ENCODE peak calls at places on chromosomes 13 and 19, in nine cellular contexts. R is HEK293T, Q is colonic mucosa, X is T follicular helper cell, I is LoVo, S is GM03348, N is endothelial cell of umbilical vein, Z is GM12891, O is frontal cortex. Y is an unnamed sample.

GRCh38 chr13:93769607-93770006 is 543.0 kb downstream of the GPC6 start:
- DNase-seq in N (no peak), Z (no peak), R (no peak), O (no peak), Q (no peak), X (no peak), I (no peak), S (no peak), Y (no peak)

GRCh38 chr19:38049105-38049649 is 142.2 kb downstream of the SIPA1L3 start:
- DNase-seq in X (peak), N (no peak), O (no peak), Q (no peak), R (no peak), I (no peak), Z (peak), S (peak), Y (no peak)

GRCh38 chr19:19531951-19532805 is 3.5 kb downstream of the YJEFN3 start:
- DNase-seq in S (peak), Z (peak), R (peak), I (peak), Q (peak), N (peak), O (peak), X (peak), Y (peak)

GRCh38 chr19:57747472-57747807 is 825 bp downstream of the ZNF776 start:
- DNase-seq in N (no peak), S (no peak), Q (no peak), I (no peak), O (no peak), X (no peak), Z (no peak), R (no peak), Y (no peak)

GRCh38 chr13:70856025-70856424 is 747.8 kb upstream of the KLHL1 start:
- DNase-seq in S (no peak), N (no peak), O (no peak), R (no peak), Z (no peak), X (no peak), Q (no peak), I (no peak), Y (no peak)

GRCh38 chr19:21608571-21608970 is 103.2 kb downstream of the ZNF429 start:
- DNase-seq in I (no peak), O (no peak), Q (peak), R (no peak), S (no peak), N (no peak), X (no peak), Z (no peak), Y (no peak)

GRCh38 chr13:31067416-31068118 is 94.1 kb downstream of the HSPH1 start:
- DNase-seq in Q (no peak), N (no peak), O (no peak), X (no peak), I (no peak), R (no peak), Z (no peak), S (peak), Y (no peak)

GRCh38 chr19:11224429-11224828 is 15.0 kb upstream of the ANGPTL8 start:
- DNase-seq in N (no peak), I (no peak), S (no peak), Z (no peak), X (no peak), O (no peak), Q (no peak), R (no peak), Y (no peak)

GRCh38 chr13:45367358-45367757 is 26.4 kb upstream of the TPT1 start:
- DNase-seq in Z (peak), X (peak), O (no peak), R (no peak), Q (peak), N (peak), S (peak), I (peak), Y (no peak)

GRCh38 chr13:84607614-84608013 is 725.3 kb upstream of the SLITRK1 start:
- DNase-seq in O (no peak), S (peak), I (no peak), N (no peak), X (no peak), Q (no peak), Z (no peak), R (no peak), Y (no peak)

GRCh38 chr19:10871711-10872550 is 578 bp downstream of the CARM1 start:
- DNase-seq in R (no peak), S (peak), O (peak), N (peak), Q (peak), Z (no peak), X (peak), I (no peak), Y (no peak)

GRCh38 chr19:28847468-28847867 is 365.5 kb downstream of the UQCRFS1 start:
- DNase-seq in N (no peak), X (no peak), R (no peak), I (no peak), Q (no peak), Z (no peak), S (peak), O (no peak), Y (no peak)

GRCh38 chr19:58261600-58261967 is 17.2 kb upstream of the ZNF8 start:
- DNase-seq in Z (no peak), O (no peak), N (no peak), I (no peak), S (no peak), X (no peak), Q (no peak), R (no peak), Y (no peak)

GRCh38 chr19:10346509-10346908 is 7.1 kb upstream of the ICAM3 start:
- DNase-seq in Q (no peak), Z (no peak), O (no peak), X (no peak), I (no peak), S (no peak), R (no peak), N (no peak), Y (no peak)

GRCh38 chr19:10861118-10861651 is 10.2 kb upstream of the CARM1 start:
- DNase-seq in O (no peak), Z (no peak), X (no peak), S (peak), R (no peak), N (peak), Q (peak), I (no peak), Y (no peak)

GRCh38 chr13:49711218-49711863 is 20.1 kb upstream of the EBPL start:
- DNase-seq in O (no peak), I (no peak), Q (no peak), Z (no peak), S (no peak), N (peak), X (no peak), R (no peak), Y (no peak)

GRCh38 chr19:45294291-45295029 is 28.2 kb downstream of the CKM start:
- DNase-seq in Q (no peak), R (no peak), X (no peak), Z (no peak), O (no peak), S (no peak), N (no peak), I (no peak), Y (no peak)

GRCh38 chr13:27076411-27076810 is 95.2 kb downstream of the USP12 start:
- DNase-seq in X (no peak), S (peak), I (no peak), O (no peak), Q (no peak), Z (no peak), R (no peak), N (no peak), Y (peak)

GRCh38 chr13:111468037-111468959 is 147.9 kb downstream of the TEX29 start:
- DNase-seq in N (no peak), Q (no peak), I (no peak), R (no peak), X (no peak), O (no peak), Z (no peak), S (no peak), Y (no peak)

GRCh38 chr13:91017669-91018053 is 329.8 kb upstream of the MIR17HG start:
- DNase-seq in O (no peak), Z (no peak), R (no peak), S (no peak), N (no peak), I (peak), X (no peak), Q (no peak), Y (no peak)

GRCh38 chr13:59094149-59094548 is 1069.6 kb downstream of the DIAPH3 start:
- DNase-seq in R (no peak), X (no peak), S (no peak), Z (no peak), Q (no peak), I (no peak), O (no peak), N (peak), Y (no peak)

GRCh38 chr13:90622547-90622946 is 724.9 kb upstream of the MIR17HG start:
- DNase-seq in I (no peak), S (no peak), O (no peak), N (no peak), Z (no peak), Q (no peak), X (no peak), R (no peak), Y (no peak)

GRCh38 chr13:20667857-20668256 is 35.6 kb upstream of the IL17D start:
- DNase-seq in R (no peak), N (no peak), X (no peak), Z (no peak), I (no peak), Q (no peak), S (no peak), O (no peak), Y (no peak)

GRCh38 chr13:77800219-77800618 is 102.7 kb downstream of the SLAIN1 start:
- DNase-seq in N (no peak), R (no peak), I (no peak), Q (no peak), Z (no peak), O (no peak), S (peak), X (no peak), Y (no peak)

GRCh38 chr19:15124572-15125231 is 17.5 kb downstream of the SYDE1 start:
- DNase-seq in X (no peak), Z (no peak), I (no peak), O (no peak), N (no peak), S (no peak), R (no peak), Q (peak), Y (no peak)

GRCh38 chr19:58279925-58280316 is 1.2 kb downstream of the ZNF8 start:
- DNase-seq in R (no peak), I (no peak), O (no peak), X (no peak), S (no peak), N (no peak), Z (no peak), Q (no peak), Y (no peak)

GRCh38 chr19:3061214-3062161 is 807 bp downstream of the TLE5 start:
- DNase-seq in N (no peak), O (peak), Z (peak), X (peak), Q (peak), R (no peak), I (no peak), S (peak), Y (no peak)

GRCh38 chr13:111572956-111573355 is 252.5 kb downstream of the TEX29 start:
- DNase-seq in Q (no peak), O (no peak), X (no peak), S (no peak), R (no peak), I (no peak), N (no peak), Z (no peak), Y (no peak)

GRCh38 chr19:13850910-13851753 is 25.8 kb upstream of the NANOS3 start:
- DNase-seq in Z (no peak), I (peak), S (peak), Q (peak), O (no peak), N (peak), X (peak), R (no peak), Y (no peak)

GRCh38 chr19:39236527-39236926 is 8.3 kb downstream of the IFNL3 start:
- DNase-seq in Z (no peak), N (no peak), O (no peak), Q (no peak), I (no peak), X (no peak), R (no peak), S (no peak), Y (no peak)

GRCh38 chr13:74555291-74556001 is 421.2 kb upstream of the KLF12 start:
- DNase-seq in Z (no peak), O (no peak), X (no peak), S (no peak), N (no peak), I (no peak), R (no peak), Q (no peak), Y (no peak)

GRCh38 chr19:14761607-14762006 is 16.8 kb downstream of the ADGRE2 start:
- DNase-seq in Z (no peak), I (no peak), S (no peak), R (no peak), O (no peak), N (no peak), X (no peak), Q (no peak), Y (no peak)

GRCh38 chr19:43464089-43464775 is 1.2 kb downstream of the LYPD3 start:
- DNase-seq in S (peak), Q (peak), I (no peak), N (no peak), Z (peak), X (no peak), R (peak), O (peak), Y (peak)

GRCh38 chr19:41753936-41754529 is 1.3 kb upstream of the CEACAM6 start:
- DNase-seq in O (no peak), I (peak), Q (peak), R (peak), X (peak), N (peak), S (peak), Z (peak), Y (peak)

GRCh38 chr13:34352958-34353357 is 535.0 kb downstream of the RFC3 start:
- DNase-seq in O (no peak), S (no peak), Q (no peak), N (no peak), Z (no peak), X (no peak), I (no peak), R (no peak), Y (no peak)

GRCh38 chr13:74870865-74871264 is 611.1 kb downstream of the TBC1D4 start:
- DNase-seq in N (peak), R (no peak), S (no peak), X (no peak), Q (no peak), Z (no peak), I (peak), O (no peak), Y (no peak)

Y was measured in NCI-H1930.